ENCODE peak calls at places on chromosomes 4 and X, in nine cellular contexts. One of them, this sample, is unnamed.

GRCh38 chr4:99540287-99540939 is 23.4 kb downstream of the TRMT10A start:
- DNase-seq in prostate gland: no peak
- DNase-seq in aorta: no peak
- DNase-seq in SW 1271: no peak
- DNase-seq in naive thymus-derived CD8-positive, alpha-beta T cell: no peak
- DNase-seq in RPMI7951: no peak
- DNase-seq in GF-D8: no peak
- DNase-seq in stimulated activated CD4-positive, alpha-beta T cell treated with anti-CD3 and anti-CD28 coated beads, Interleukin-2, amount 100 ng/mL, for 24 hours: no peak
- DNase-seq in cardiac muscle cell: no peak
- DNase-seq in this sample: no peak

GRCh38 chrX:81336455-81337144 is 134.7 kb downstream of the SH3BGRL start:
- DNase-seq in stimulated activated CD4-positive, alpha-beta T cell treated with anti-CD3 and anti-CD28 coated beads, Interleukin-2, amount 100 ng/mL, for 24 hours: no peak
- DNase-seq in RPMI7951: no peak
- DNase-seq in aorta: no peak
- DNase-seq in naive thymus-derived CD8-positive, alpha-beta T cell: no peak
- DNase-seq in GF-D8: no peak
- DNase-seq in cardiac muscle cell: no peak
- DNase-seq in SW 1271: no peak
- DNase-seq in prostate gland: no peak
- DNase-seq in this sample: no peak

GRCh38 chr4:120850048-120850599 is 72.4 kb downstream of the PRDM5 start:
- DNase-seq in GF-D8: no peak
- DNase-seq in stimulated activated CD4-positive, alpha-beta T cell treated with anti-CD3 and anti-CD28 coated beads, Interleukin-2, amount 100 ng/mL, for 24 hours: no peak
- DNase-seq in cardiac muscle cell: no peak
- DNase-seq in aorta: no peak
- DNase-seq in SW 1271: peak
- DNase-seq in RPMI7951: peak
- DNase-seq in naive thymus-derived CD8-positive, alpha-beta T cell: no peak
- DNase-seq in prostate gland: no peak
- DNase-seq in this sample: no peak

GRCh38 chr4:4845027-4845426 is 14.4 kb upstream of the MSX1 start:
- DNase-seq in prostate gland: no peak
- DNase-seq in stimulated activated CD4-positive, alpha-beta T cell treated with anti-CD3 and anti-CD28 coated beads, Interleukin-2, amount 100 ng/mL, for 24 hours: no peak
- DNase-seq in GF-D8: no peak
- DNase-seq in cardiac muscle cell: no peak
- DNase-seq in RPMI7951: no peak
- DNase-seq in SW 1271: no peak
- DNase-seq in aorta: no peak
- DNase-seq in naive thymus-derived CD8-positive, alpha-beta T cell: no peak
- DNase-seq in this sample: no peak

GRCh38 chrX:54470054-54470760 is 25.8 kb downstream of the FGD1 start:
- DNase-seq in GF-D8: no peak
- DNase-seq in cardiac muscle cell: no peak
- DNase-seq in aorta: no peak
- DNase-seq in prostate gland: no peak
- DNase-seq in SW 1271: no peak
- DNase-seq in RPMI7951: no peak
- DNase-seq in naive thymus-derived CD8-positive, alpha-beta T cell: no peak
- DNase-seq in stimulated activated CD4-positive, alpha-beta T cell treated with anti-CD3 and anti-CD28 coated beads, Interleukin-2, amount 100 ng/mL, for 24 hours: no peak
- DNase-seq in this sample: no peak

GRCh38 chr4:10006236-10006603 is 15.1 kb downstream of the SLC2A9 start:
- DNase-seq in SW 1271: no peak
- DNase-seq in cardiac muscle cell: no peak
- DNase-seq in RPMI7951: peak
- DNase-seq in stimulated activated CD4-positive, alpha-beta T cell treated with anti-CD3 and anti-CD28 coated beads, Interleukin-2, amount 100 ng/mL, for 24 hours: no peak
- DNase-seq in naive thymus-derived CD8-positive, alpha-beta T cell: no peak
- DNase-seq in aorta: peak
- DNase-seq in prostate gland: peak
- DNase-seq in GF-D8: peak
- DNase-seq in this sample: no peak

GRCh38 chrX:110125435-110125834 is 122.5 kb downstream of the TMEM164 start:
- DNase-seq in naive thymus-derived CD8-positive, alpha-beta T cell: no peak
- DNase-seq in GF-D8: no peak
- DNase-seq in stimulated activated CD4-positive, alpha-beta T cell treated with anti-CD3 and anti-CD28 coated beads, Interleukin-2, amount 100 ng/mL, for 24 hours: no peak
- DNase-seq in aorta: no peak
- DNase-seq in RPMI7951: no peak
- DNase-seq in cardiac muscle cell: peak
- DNase-seq in prostate gland: no peak
- DNase-seq in SW 1271: no peak
- DNase-seq in this sample: no peak

GRCh38 chr4:24209131-24209530 is 319.3 kb upstream of the PPARGC1A start:
- DNase-seq in GF-D8: no peak
- DNase-seq in cardiac muscle cell: no peak
- DNase-seq in SW 1271: no peak
- DNase-seq in naive thymus-derived CD8-positive, alpha-beta T cell: no peak
- DNase-seq in stimulated activated CD4-positive, alpha-beta T cell treated with anti-CD3 and anti-CD28 coated beads, Interleukin-2, amount 100 ng/mL, for 24 hours: no peak
- DNase-seq in RPMI7951: no peak
- DNase-seq in aorta: no peak
- DNase-seq in prostate gland: no peak
- DNase-seq in this sample: no peak

GRCh38 chr4:185730387-185730786 is 81.6 kb downstream of the SORBS2 start:
- DNase-seq in GF-D8: no peak
- DNase-seq in prostate gland: no peak
- DNase-seq in RPMI7951: peak
- DNase-seq in SW 1271: no peak
- DNase-seq in naive thymus-derived CD8-positive, alpha-beta T cell: no peak
- DNase-seq in stimulated activated CD4-positive, alpha-beta T cell treated with anti-CD3 and anti-CD28 coated beads, Interleukin-2, amount 100 ng/mL, for 24 hours: no peak
- DNase-seq in aorta: no peak
- DNase-seq in cardiac muscle cell: peak
- DNase-seq in this sample: no peak

GRCh38 chrX:133053854-133054565 is 42.9 kb downstream of the USP26 start:
- DNase-seq in SW 1271: no peak
- DNase-seq in stimulated activated CD4-positive, alpha-beta T cell treated with anti-CD3 and anti-CD28 coated beads, Interleukin-2, amount 100 ng/mL, for 24 hours: no peak
- DNase-seq in RPMI7951: no peak
- DNase-seq in prostate gland: no peak
- DNase-seq in aorta: no peak
- DNase-seq in cardiac muscle cell: no peak
- DNase-seq in GF-D8: no peak
- DNase-seq in naive thymus-derived CD8-positive, alpha-beta T cell: no peak
- DNase-seq in this sample: no peak

GRCh38 chr4:62210521-62210920 is 1010.4 kb downstream of the ADGRL3 start:
- DNase-seq in RPMI7951: no peak
- DNase-seq in SW 1271: no peak
- DNase-seq in prostate gland: no peak
- DNase-seq in cardiac muscle cell: no peak
- DNase-seq in GF-D8: no peak
- DNase-seq in aorta: no peak
- DNase-seq in naive thymus-derived CD8-positive, alpha-beta T cell: no peak
- DNase-seq in stimulated activated CD4-positive, alpha-beta T cell treated with anti-CD3 and anti-CD28 coated beads, Interleukin-2, amount 100 ng/mL, for 24 hours: no peak
- DNase-seq in this sample: no peak

GRCh38 chrX:43860646-43861370 is 21.4 kb downstream of the MAOB start:
- DNase-seq in naive thymus-derived CD8-positive, alpha-beta T cell: no peak
- DNase-seq in aorta: no peak
- DNase-seq in cardiac muscle cell: no peak
- DNase-seq in stimulated activated CD4-positive, alpha-beta T cell treated with anti-CD3 and anti-CD28 coated beads, Interleukin-2, amount 100 ng/mL, for 24 hours: no peak
- DNase-seq in RPMI7951: peak
- DNase-seq in prostate gland: peak
- DNase-seq in SW 1271: no peak
- DNase-seq in GF-D8: no peak
- DNase-seq in this sample: no peak

GRCh38 chr4:151804821-151805220 is 44.0 kb upstream of the GATB start:
- DNase-seq in aorta: no peak
- DNase-seq in GF-D8: no peak
- DNase-seq in RPMI7951: peak
- DNase-seq in SW 1271: no peak
- DNase-seq in prostate gland: no peak
- DNase-seq in stimulated activated CD4-positive, alpha-beta T cell treated with anti-CD3 and anti-CD28 coated beads, Interleukin-2, amount 100 ng/mL, for 24 hours: no peak
- DNase-seq in naive thymus-derived CD8-positive, alpha-beta T cell: no peak
- DNase-seq in cardiac muscle cell: no peak
- DNase-seq in this sample: no peak

GRCh38 chr4:20085156-20085555 is 166.5 kb upstream of the SLIT2 start:
- DNase-seq in stimulated activated CD4-positive, alpha-beta T cell treated with anti-CD3 and anti-CD28 coated beads, Interleukin-2, amount 100 ng/mL, for 24 hours: no peak
- DNase-seq in naive thymus-derived CD8-positive, alpha-beta T cell: no peak
- DNase-seq in SW 1271: no peak
- DNase-seq in cardiac muscle cell: no peak
- DNase-seq in RPMI7951: no peak
- DNase-seq in prostate gland: no peak
- DNase-seq in GF-D8: no peak
- DNase-seq in aorta: no peak
- DNase-seq in this sample: no peak

GRCh38 chr4:124738994-124739393 is 26.5 kb upstream of the ANKRD50 start:
- DNase-seq in GF-D8: no peak
- DNase-seq in RPMI7951: no peak
- DNase-seq in stimulated activated CD4-positive, alpha-beta T cell treated with anti-CD3 and anti-CD28 coated beads, Interleukin-2, amount 100 ng/mL, for 24 hours: no peak
- DNase-seq in cardiac muscle cell: no peak
- DNase-seq in naive thymus-derived CD8-positive, alpha-beta T cell: no peak
- DNase-seq in aorta: no peak
- DNase-seq in SW 1271: no peak
- DNase-seq in prostate gland: no peak
- DNase-seq in this sample: no peak

GRCh38 chr4:88533937-88534750 is 10.6 kb upstream of the PYURF start:
- DNase-seq in prostate gland: no peak
- DNase-seq in RPMI7951: peak
- DNase-seq in aorta: no peak
- DNase-seq in cardiac muscle cell: no peak
- DNase-seq in SW 1271: peak
- DNase-seq in naive thymus-derived CD8-positive, alpha-beta T cell: no peak
- DNase-seq in stimulated activated CD4-positive, alpha-beta T cell treated with anti-CD3 and anti-CD28 coated beads, Interleukin-2, amount 100 ng/mL, for 24 hours: no peak
- DNase-seq in GF-D8: no peak
- DNase-seq in this sample: peak

GRCh38 chr4:86449746-86450145 is 89.9 kb upstream of the MAPK10 start:
- DNase-seq in aorta: no peak
- DNase-seq in SW 1271: no peak
- DNase-seq in stimulated activated CD4-positive, alpha-beta T cell treated with anti-CD3 and anti-CD28 coated beads, Interleukin-2, amount 100 ng/mL, for 24 hours: no peak
- DNase-seq in GF-D8: no peak
- DNase-seq in naive thymus-derived CD8-positive, alpha-beta T cell: no peak
- DNase-seq in cardiac muscle cell: no peak
- DNase-seq in RPMI7951: peak
- DNase-seq in prostate gland: no peak
- DNase-seq in this sample: no peak

GRCh38 chrX:129496625-129497024 is 26.7 kb downstream of the SMARCA1 start:
- DNase-seq in aorta: no peak
- DNase-seq in prostate gland: no peak
- DNase-seq in SW 1271: no peak
- DNase-seq in GF-D8: no peak
- DNase-seq in naive thymus-derived CD8-positive, alpha-beta T cell: no peak
- DNase-seq in stimulated activated CD4-positive, alpha-beta T cell treated with anti-CD3 and anti-CD28 coated beads, Interleukin-2, amount 100 ng/mL, for 24 hours: no peak
- DNase-seq in RPMI7951: peak
- DNase-seq in cardiac muscle cell: no peak
- DNase-seq in this sample: no peak

GRCh38 chr4:150739591-150739990 is 157.6 kb downstream of the MAB21L2 start:
- DNase-seq in stimulated activated CD4-positive, alpha-beta T cell treated with anti-CD3 and anti-CD28 coated beads, Interleukin-2, amount 100 ng/mL, for 24 hours: no peak
- DNase-seq in SW 1271: no peak
- DNase-seq in cardiac muscle cell: no peak
- DNase-seq in RPMI7951: no peak
- DNase-seq in naive thymus-derived CD8-positive, alpha-beta T cell: no peak
- DNase-seq in aorta: no peak
- DNase-seq in GF-D8: no peak
- DNase-seq in prostate gland: no peak
- DNase-seq in this sample: no peak

GRCh38 chrX:137848291-137848905 is 282.5 kb downstream of the ZIC3 start:
- DNase-seq in GF-D8: no peak
- DNase-seq in aorta: no peak
- DNase-seq in cardiac muscle cell: no peak
- DNase-seq in prostate gland: no peak
- DNase-seq in RPMI7951: no peak
- DNase-seq in SW 1271: no peak
- DNase-seq in stimulated activated CD4-positive, alpha-beta T cell treated with anti-CD3 and anti-CD28 coated beads, Interleukin-2, amount 100 ng/mL, for 24 hours: no peak
- DNase-seq in naive thymus-derived CD8-positive, alpha-beta T cell: no peak
- DNase-seq in this sample: no peak

GRCh38 chrX:123971963-123972362 is 10.5 kb downstream of the STAG2 start:
- DNase-seq in SW 1271: no peak
- DNase-seq in prostate gland: no peak
- DNase-seq in cardiac muscle cell: no peak
- DNase-seq in stimulated activated CD4-positive, alpha-beta T cell treated with anti-CD3 and anti-CD28 coated beads, Interleukin-2, amount 100 ng/mL, for 24 hours: no peak
- DNase-seq in aorta: no peak
- DNase-seq in RPMI7951: no peak
- DNase-seq in GF-D8: no peak
- DNase-seq in naive thymus-derived CD8-positive, alpha-beta T cell: no peak
- DNase-seq in this sample: no peak

GRCh38 chr4:76962406-76963135 is 13.0 kb downstream of the SEPTIN11 start:
- DNase-seq in cardiac muscle cell: no peak
- DNase-seq in naive thymus-derived CD8-positive, alpha-beta T cell: no peak
- DNase-seq in aorta: no peak
- DNase-seq in prostate gland: no peak
- DNase-seq in GF-D8: no peak
- DNase-seq in SW 1271: no peak
- DNase-seq in stimulated activated CD4-positive, alpha-beta T cell treated with anti-CD3 and anti-CD28 coated beads, Interleukin-2, amount 100 ng/mL, for 24 hours: no peak
- DNase-seq in RPMI7951: no peak
- DNase-seq in this sample: no peak